ENCODE peak calls at places on chromosome 17, in five cellular contexts. C, V, O, Y and F are unnamed samples.

GRCh38 chr17:82952019-82952418 is 112.2 kb upstream of the ZNF750 start:
- DNase-seq in C (no peak), V (no peak), O (no peak), Y (no peak), F (peak)

GRCh38 chr17:34902761-34903325 is 58.4 kb downstream of the CCT6B start:
- DNase-seq in C (no peak), V (peak), O (no peak), Y (no peak), F (no peak)

GRCh38 chr17:19392303-19392702 is 5.3 kb upstream of the MFAP4 start:
- DNase-seq in C (no peak), V (no peak), O (no peak), Y (no peak), F (peak)

GRCh38 chr17:1487939-1488825 is 4.3 kb downstream of the MYO1C start:
- DNase-seq in C (peak), V (peak), O (peak), Y (peak), F (no peak)

GRCh38 chr17:48014603-48015037 is 23.0 kb downstream of the COPZ2 start:
- DNase-seq in C (no peak), V (no peak), O (no peak), Y (no peak), F (no peak)

GRCh38 chr17:47745037-47745380 is 12.0 kb downstream of the TBX21 start:
- DNase-seq in C (no peak), V (no peak), O (no peak), Y (peak), F (no peak)

GRCh38 chr17:58300336-58300735 is 19.6 kb upstream of the MPO start:
- DNase-seq in C (no peak), V (no peak), O (no peak), Y (no peak), F (no peak)

GRCh38 chr17:28916302-28916934 is 13.5 kb upstream of the DHRS13 start:
- DNase-seq in C (peak), V (peak), O (peak), Y (peak), F (no peak)

GRCh38 chr17:50938821-50939541 is 72.8 kb upstream of the TOB1 start:
- DNase-seq in C (no peak), V (no peak), O (no peak), Y (no peak), F (peak)

GRCh38 chr17:17892009-17892408 is 55.2 kb upstream of the SREBF1 start:
- DNase-seq in C (no peak), V (no peak), O (no peak), Y (no peak), F (no peak)

GRCh38 chr17:51703364-51704341 is 443.3 kb downstream of the UTP18 start:
- DNase-seq in C (no peak), V (no peak), O (peak), Y (no peak), F (no peak)

GRCh38 chr17:51860934-51861561 is 297.5 kb downstream of the CA10 start:
- DNase-seq in C (no peak), V (peak), O (no peak), Y (peak), F (no peak)

GRCh38 chr17:38800237-38800760 is 943 bp upstream of the PIP4K2B start:
- DNase-seq in C (no peak), V (peak), O (no peak), Y (peak), F (no peak)

GRCh38 chr17:1511290-1511689 is 5.1 kb downstream of the INPP5K start:
- DNase-seq in C (peak), V (no peak), O (peak), Y (no peak), F (no peak)

GRCh38 chr17:48378696-48379095 is 51.3 kb downstream of the SKAP1 start:
- DNase-seq in C (no peak), V (no peak), O (no peak), Y (no peak), F (no peak)

GRCh38 chr17:83125515-83126274 is 46.3 kb downstream of the METRNL start:
- DNase-seq in C (no peak), V (no peak), O (no peak), Y (no peak), F (peak)

GRCh38 chr17:41013606-41014005 is 4.7 kb upstream of the KRTAP3-1 start:
- DNase-seq in C (peak), V (no peak), O (no peak), Y (no peak), F (no peak)

GRCh38 chr17:2709173-2709661 is 2.3 kb downstream of the CLUH start:
- DNase-seq in C (no peak), V (no peak), O (no peak), Y (peak), F (no peak)

GRCh38 chr17:8807070-8807550 is 7.9 kb upstream of the MFSD6L start:
- DNase-seq in C (peak), V (no peak), O (no peak), Y (no peak), F (no peak)

GRCh38 chr17:34723875-34724274 is 144.5 kb downstream of the TMEM132E start:
- DNase-seq in C (no peak), V (no peak), O (no peak), Y (no peak), F (peak)

GRCh38 chr17:53655591-53655990 is 167.1 kb upstream of the KIF2B start:
- DNase-seq in C (no peak), V (no peak), O (no peak), Y (no peak), F (no peak)

GRCh38 chr17:82243648-82244412 is 15.0 kb downstream of the SLC16A3 start:
- DNase-seq in C (no peak), V (no peak), O (no peak), Y (no peak), F (no peak)

GRCh38 chr17:54117452-54117851 is 294.7 kb downstream of the KIF2B start:
- DNase-seq in C (no peak), V (no peak), O (no peak), Y (peak), F (no peak)

GRCh38 chr17:66301864-66302741 is at the start of gene PRKCA:
- DNase-seq in C (peak), V (peak), O (peak), Y (peak), F (peak)

GRCh38 chr17:17401271-17401781 is 75.5 kb upstream of the MED9 start:
- DNase-seq in C (no peak), V (peak), O (no peak), Y (peak), F (no peak)

GRCh38 chr17:48910370-48910769 is 2.2 kb downstream of the UBE2Z start:
- DNase-seq in C (no peak), V (no peak), O (no peak), Y (no peak), F (no peak)

GRCh38 chr17:2595736-2596135 is 2.3 kb downstream of the PAFAH1B1 start:
- DNase-seq in C (peak), V (no peak), O (no peak), Y (no peak), F (no peak)

DNA sequence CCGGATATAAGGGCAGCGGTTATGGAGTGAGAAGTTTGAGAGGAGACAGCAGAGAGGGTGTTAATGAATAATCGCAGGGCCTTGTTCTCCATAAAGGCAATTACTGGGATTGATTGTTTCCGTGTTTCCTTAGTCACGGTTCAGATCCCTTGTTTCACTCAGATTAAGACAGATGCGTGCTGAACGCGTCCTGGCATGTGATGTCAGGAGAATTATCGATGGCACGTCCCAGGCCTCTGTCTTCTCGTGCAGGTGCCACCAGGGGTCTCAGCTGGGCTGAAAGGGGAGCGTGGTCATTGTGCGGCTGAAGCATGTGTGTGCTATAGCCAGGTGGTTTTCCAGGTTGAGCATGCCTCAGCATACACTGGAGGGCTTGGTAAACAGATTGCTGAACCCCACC is 142.4 kb upstream of the NOL11 start:
- DNase-seq in C (no peak), V (no peak), O (no peak), Y (no peak), F (no peak)
- TF ChIP-seq CTCF in C (no peak), V (no peak), O (no peak), Y (peak), F (no peak)

DNA sequence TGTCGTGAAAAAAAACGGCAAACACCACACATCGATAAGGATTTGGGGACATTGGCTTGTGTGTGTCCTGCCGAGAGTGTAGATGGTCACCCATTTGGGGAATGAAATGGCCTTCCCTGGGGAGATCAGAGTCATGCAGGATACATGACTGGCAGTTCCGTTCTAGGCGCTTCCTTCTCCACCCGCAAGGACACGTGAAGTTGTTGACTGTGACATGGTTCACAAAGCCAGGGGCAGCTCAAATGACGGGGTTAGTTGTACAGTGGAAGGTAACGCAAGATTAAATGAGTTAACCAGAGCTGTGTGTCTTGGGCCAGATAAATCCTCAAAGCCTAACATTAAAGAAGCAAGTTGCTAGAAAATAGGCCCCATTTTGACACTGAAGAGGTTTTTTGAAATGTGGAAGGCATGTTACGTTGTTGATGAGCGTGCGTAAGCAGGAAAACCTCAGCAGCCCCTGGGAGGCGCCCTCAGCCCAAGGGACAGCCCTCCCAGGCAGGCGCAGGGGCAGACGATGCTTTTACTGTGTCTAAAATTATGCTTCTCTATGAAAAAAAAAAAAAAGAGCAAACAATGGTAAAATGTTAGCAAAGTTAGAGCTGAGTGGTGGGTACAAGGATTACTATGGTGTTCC is 35.9 kb upstream of the CHMP6 start:
- DNase-seq in C (no peak), V (peak), O (no peak), Y (no peak), F (peak)
- TF ChIP-seq CTCF in C (no peak), V (peak), O (no peak), Y (no peak), F (no peak)

GRCh38 chr17:7435676-7436555 is 681 bp downstream of the TMEM102 start:
- DNase-seq in C (peak), V (peak), O (peak), Y (peak), F (no peak)
- TF ChIP-seq CTCF in C (peak), V (no peak), O (peak), Y (peak), F (peak)

DNA sequence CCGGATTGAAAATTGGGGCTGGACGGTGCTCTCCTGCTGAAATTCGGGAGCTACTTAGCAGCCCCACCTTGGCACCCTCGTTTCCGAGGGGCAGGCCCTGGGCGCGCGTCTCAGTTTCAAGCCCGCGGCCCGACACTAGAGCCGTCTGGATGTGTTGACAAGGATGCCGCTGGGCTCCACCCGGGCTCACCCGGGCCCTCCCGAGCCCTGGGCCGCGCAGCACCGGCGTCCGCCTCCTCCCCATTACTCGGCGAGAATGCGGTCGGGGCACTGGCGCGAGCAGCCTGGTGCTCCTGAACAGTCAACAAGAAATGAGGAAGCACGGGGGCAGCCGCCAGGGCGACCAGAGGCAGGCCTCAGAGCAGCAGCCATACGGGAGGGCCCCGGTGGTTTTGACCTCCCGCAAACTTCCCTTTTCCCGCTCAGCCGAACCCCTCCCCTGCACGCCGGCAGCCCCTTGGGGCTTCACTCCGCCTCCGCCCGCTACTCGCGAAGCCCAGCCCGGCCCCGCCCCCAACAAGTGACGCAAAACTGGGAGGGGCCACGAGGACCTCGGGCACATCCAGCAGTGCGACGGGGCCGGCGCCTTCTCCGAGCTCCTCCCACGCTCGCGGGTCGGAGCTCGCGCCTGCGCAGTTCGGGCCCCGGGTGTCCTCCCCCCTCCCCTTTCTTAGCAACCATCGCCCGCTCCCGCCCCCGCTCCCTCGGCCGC is 447 bp upstream of the SEC14L1 start:
- DNase-seq in C (peak), V (peak), O (peak), Y (peak), F (peak)
- TF ChIP-seq CTCF in C (no peak), V (no peak), O (no peak), Y (no peak), F (peak)